ENCODE peak calls at places on chromosomes 2 and 18, in nine cellular contexts. C is stomach, V is choroid plexus epithelial cell, X is cardiac fibroblast, T is cardiac muscle cell, H is GM23338, Y is pancreas, Z is GM12865, B is kidney epithelial cell. K is an unnamed sample.

GRCh38 chr18:49922228-49922627 is 108.9 kb upstream of the ACAA2 start:
- DNase-seq in C (no peak), V (no peak), X (no peak), T (no peak), H (no peak), Y (no peak), Z (no peak), B (no peak), K (no peak)

GRCh38 chr18:8952174-8952573 is 150.3 kb upstream of the NDUFV2 start:
- DNase-seq in C (no peak), V (no peak), X (no peak), T (no peak), H (no peak), Y (no peak), Z (no peak), B (no peak), K (no peak)

GRCh38 chr2:177284531-177284930 is 20.0 kb upstream of the NFE2L2 start:
- DNase-seq in C (no peak), V (no peak), X (no peak), T (no peak), H (no peak), Y (no peak), Z (no peak), B (no peak), K (no peak)

GRCh38 chr2:109348645-109349554 is 219.9 kb downstream of the SH3RF3 start:
- DNase-seq in C (no peak), V (no peak), X (no peak), T (peak; percentile 32), H (no peak), Y (peak; percentile 0), Z (peak; percentile 42), B (no peak), K (no peak)

GRCh38 chr2:215598376-215598975 is 162.6 kb upstream of the FN1 start:
- DNase-seq in C (no peak), V (peak; percentile 82), X (no peak), T (no peak), H (no peak), Y (no peak), Z (no peak), B (no peak), K (peak; percentile 85)

GRCh38 chr2:48504647-48505327 is 25.2 kb upstream of the STON1 start:
- DNase-seq in C (no peak), V (peak; percentile 86), X (peak; percentile 80), T (no peak), H (no peak), Y (no peak), Z (no peak), B (no peak), K (peak; percentile 72)

GRCh38 chr18:8084160-8084559 is 517.0 kb downstream of the PTPRM start:
- DNase-seq in C (no peak), V (peak; percentile 73), X (peak; percentile 62), T (peak; percentile 69), H (peak; percentile 92), Y (no peak), Z (peak; percentile 10), B (no peak), K (peak; percentile 31)

GRCh38 chr2:223758131-223758840 is 79.1 kb downstream of the AP1S3 start:
- DNase-seq in C (no peak), V (no peak), X (no peak), T (no peak), H (no peak), Y (no peak), Z (no peak), B (no peak), K (no peak)

GRCh38 chr2:120374821-120375220 is 28.9 kb downstream of the INHBB start:
- DNase-seq in C (no peak), V (no peak), X (no peak), T (no peak), H (no peak), Y (no peak), Z (no peak), B (no peak), K (no peak)

GRCh38 chr2:58130238-58130637 is 83.6 kb downstream of the VRK2 start:
- DNase-seq in C (no peak), V (no peak), X (no peak), T (no peak), H (no peak), Y (no peak), Z (no peak), B (no peak), K (peak; percentile 13)

GRCh38 chr2:10993001-10993481 is 81.3 kb downstream of the KCNF1 start:
- DNase-seq in C (peak; percentile 21), V (no peak), X (no peak), T (no peak), H (peak; percentile 5), Y (no peak), Z (no peak), B (peak; percentile 28), K (peak; percentile 51)

GRCh38 chr18:50190236-50190635 is 4.7 kb downstream of the MYO5B start:
- DNase-seq in C (no peak), V (peak; percentile 2), X (no peak), T (no peak), H (no peak), Y (no peak), Z (no peak), B (peak; percentile 63), K (no peak)

GRCh38 chr2:199460101-199460671 is 2.4 kb upstream of the SATB2 start:
- DNase-seq in C (no peak), V (peak; percentile 44), X (peak; percentile 22), T (no peak), H (no peak), Y (no peak), Z (no peak), B (no peak), K (peak; percentile 48)

GRCh38 chr2:199458806-199459285 is 1.1 kb upstream of the SATB2 start:
- DNase-seq in C (no peak), V (no peak), X (peak; percentile 31), T (no peak), H (peak; percentile 44), Y (no peak), Z (no peak), B (no peak), K (no peak)

GRCh38 chr2:199460808-199461454 is 3.2 kb upstream of the SATB2 start:
- DNase-seq in C (no peak), V (no peak), X (no peak), T (no peak), H (no peak), Y (no peak), Z (no peak), B (no peak), K (no peak)

GRCh38 chr2:199458017-199458805 is 472 bp upstream of the SATB2 start:
- DNase-seq in C (no peak), V (peak; percentile 39), X (no peak), T (peak; percentile 63), H (peak; percentile 64), Y (no peak), Z (peak; percentile 57), B (no peak), K (peak; percentile 44)

GRCh38 chr2:199459286-199460100 is 1.8 kb upstream of the SATB2 start:
- DNase-seq in C (peak; percentile 90), V (peak; percentile 96), X (peak; percentile 95), T (peak; percentile 93), H (peak; percentile 94), Y (peak; percentile 90), Z (peak; percentile 88), B (peak; percentile 75), K (peak; percentile 95)
- TF ChIP-seq CTCF in C (no peak), V (no peak), X (no peak), T (peak; percentile 3), H (no peak), Y (no peak), Z (no peak), B (no peak), K (no peak)

DNA sequence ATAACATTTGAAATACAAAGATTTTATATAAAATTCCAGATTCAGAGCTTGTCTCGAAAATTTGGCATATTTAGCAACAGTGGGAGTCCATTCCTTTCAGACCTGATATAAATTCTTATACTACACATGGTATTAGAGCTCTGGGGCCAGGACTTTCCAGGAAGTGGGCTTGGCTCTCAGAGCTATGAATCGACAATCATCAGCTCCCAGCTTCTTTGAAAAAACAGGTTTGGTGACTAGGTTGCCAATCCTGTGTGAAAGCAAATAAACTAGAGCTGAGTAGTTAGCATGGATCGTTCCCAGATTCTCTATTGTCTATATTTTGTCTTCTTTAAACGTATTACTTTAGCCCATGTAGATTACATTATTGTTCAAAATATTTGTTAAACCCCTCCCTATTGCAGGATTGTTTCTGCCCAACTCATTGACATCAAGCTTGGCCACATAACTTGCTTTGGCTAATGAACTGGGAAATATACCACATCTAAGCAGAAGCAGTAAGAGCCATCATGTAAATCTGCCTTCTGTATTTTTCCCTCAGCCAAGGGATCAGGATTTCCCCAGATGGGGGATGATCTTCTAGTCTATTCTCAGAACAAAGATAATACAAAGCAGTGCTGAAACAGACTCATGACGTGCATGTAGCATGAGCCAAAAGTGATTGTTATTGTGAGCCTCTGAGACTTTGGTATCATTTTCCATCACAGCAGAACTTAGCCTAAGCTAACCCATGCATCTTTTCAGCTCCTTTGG is 105.4 kb downstream of the KCNH7 start:
- DNase-seq in C (peak; percentile 69), V (no peak), X (no peak), T (no peak), H (peak; percentile 51), Y (peak; percentile 75), Z (peak; percentile 31), B (no peak), K (no peak)
- H3K4me3 ChIP-seq in C (no peak overlapping the region), V (no peak overlapping the region), X (no peak overlapping the region), T (no peak overlapping the region), H (no peak overlapping the region), Y (no peak overlapping the region), Z (no peak overlapping the region), B (no peak overlapping the region), K (no peak overlapping the region)

DNA sequence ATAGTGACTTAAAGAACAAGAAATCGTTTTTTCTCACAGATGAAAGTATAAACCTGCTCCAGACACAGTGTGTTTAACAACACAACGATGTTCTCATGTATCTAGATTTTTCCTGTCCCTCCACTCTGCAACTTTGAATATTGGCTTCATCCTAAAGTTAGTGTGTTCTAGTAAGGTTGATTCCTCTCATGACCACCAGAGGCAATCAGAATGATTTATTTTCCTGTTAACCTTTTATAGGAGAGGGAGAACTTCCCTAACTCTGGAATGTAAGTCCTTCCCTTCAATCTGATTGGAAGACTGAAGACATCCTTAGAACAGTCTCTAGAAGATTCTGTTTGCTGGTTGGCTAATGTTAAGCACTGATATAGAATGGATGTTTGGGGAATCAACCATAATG is 41.0 kb upstream of the TAF4B start:
- DNase-seq in C (no peak), V (peak; percentile 11), X (no peak), T (no peak), H (peak; percentile 73), Y (no peak), Z (no peak), B (no peak), K (no peak)
- TF ChIP-seq CTCF in C (no peak), V (peak; percentile 34), X (no peak), T (no peak), H (no peak), Y (no peak), Z (no peak), B (peak; percentile 21), K (no peak)

DNA sequence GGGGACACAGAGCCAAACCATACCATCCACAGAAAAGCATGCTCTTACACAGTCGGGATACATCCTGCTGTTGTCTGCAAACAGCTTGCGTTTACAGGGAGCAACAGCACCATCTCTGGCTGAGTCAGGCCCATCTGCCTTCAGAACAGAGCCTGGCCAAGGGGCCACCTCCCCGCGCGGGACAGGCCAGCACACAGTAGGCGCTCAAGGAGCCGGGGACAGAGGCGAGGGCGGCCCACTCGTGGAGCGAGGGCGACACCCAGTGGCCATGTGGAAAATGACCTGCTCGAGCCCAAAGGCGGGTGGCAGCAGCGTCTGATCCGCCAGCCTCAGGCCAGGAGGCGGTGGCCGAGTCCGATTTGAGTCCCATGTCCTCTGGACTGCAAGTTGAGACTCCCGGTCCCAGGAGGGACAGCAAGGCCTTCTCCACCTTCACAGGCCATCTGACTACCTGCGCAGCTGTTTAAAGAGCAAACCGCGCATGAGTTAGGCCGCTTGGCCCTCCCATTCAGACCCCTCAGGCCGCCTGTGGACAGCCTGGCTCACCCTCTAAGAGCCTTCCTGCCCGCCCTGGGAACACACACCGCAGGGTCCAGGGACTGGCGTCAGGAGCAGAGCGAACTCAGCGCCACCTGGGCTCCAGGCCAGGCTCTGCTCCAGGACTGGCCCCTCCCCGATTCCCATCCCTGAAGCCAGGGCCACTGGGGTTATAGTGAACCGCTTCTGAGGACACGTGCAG is 38.3 kb downstream of the TTC32 start:
- DNase-seq in C (peak; percentile 74), V (peak; percentile 64), X (peak; percentile 64), T (peak; percentile 76), H (peak; percentile 94), Y (peak; percentile 51), Z (peak; percentile 67), B (peak; percentile 23), K (peak; percentile 59)
- H3K4me3 ChIP-seq in C (peak overlapping the region; percentile 17), V (peak overlapping the region; percentile 33), X (no peak overlapping the region), T (no peak overlapping the region), H (peak overlapping the region; percentile 59), Y (peak overlapping the region; percentile 29), Z (no peak overlapping the region), B (no peak overlapping the region), K (no peak overlapping the region)